ENCODE peak calls at places on chromosomes 13 and 19, in nine cellular contexts. One of them, this sample, is unnamed.

GRCh38 chr19:13089139-13089856 is 13.4 kb downstream of the LYL1 start:
- DNase-seq in fibroblast of lung: no peak
- DNase-seq in lower leg skin: no peak
- DNase-seq in lung: no peak
- DNase-seq in GM12865: peak
- DNase-seq in AG04450: no peak
- DNase-seq in foreskin fibroblast: no peak
- DNase-seq in tibial nerve: no peak
- DNase-seq in WTC11: peak
- DNase-seq in this sample: no peak

GRCh38 chr13:101751488-101751887 is 299.0 kb downstream of the ITGBL1 start:
- DNase-seq in fibroblast of lung: peak
- DNase-seq in AG04450: peak
- DNase-seq in lower leg skin: no peak
- DNase-seq in GM12865: peak
- DNase-seq in lung: no peak
- DNase-seq in tibial nerve: no peak
- DNase-seq in WTC11: no peak
- DNase-seq in foreskin fibroblast: peak
- DNase-seq in this sample: no peak

GRCh38 chr13:78586706-78587105 is 16.6 kb downstream of the POU4F1 start:
- DNase-seq in foreskin fibroblast: no peak
- DNase-seq in GM12865: no peak
- DNase-seq in AG04450: no peak
- DNase-seq in lung: no peak
- DNase-seq in lower leg skin: no peak
- DNase-seq in WTC11: peak
- DNase-seq in fibroblast of lung: no peak
- DNase-seq in tibial nerve: no peak
- DNase-seq in this sample: peak

GRCh38 chr13:74129500-74130144 is 4.6 kb downstream of the KLF12 start:
- DNase-seq in fibroblast of lung: peak
- DNase-seq in foreskin fibroblast: no peak
- DNase-seq in GM12865: peak
- DNase-seq in tibial nerve: no peak
- DNase-seq in AG04450: no peak
- DNase-seq in lung: no peak
- DNase-seq in WTC11: no peak
- DNase-seq in lower leg skin: no peak
- DNase-seq in this sample: no peak

GRCh38 chr13:49517461-49517860 is 21.7 kb downstream of the PHF11 start:
- DNase-seq in AG04450: no peak
- DNase-seq in tibial nerve: no peak
- DNase-seq in lower leg skin: no peak
- DNase-seq in fibroblast of lung: no peak
- DNase-seq in WTC11: peak
- DNase-seq in lung: no peak
- DNase-seq in foreskin fibroblast: no peak
- DNase-seq in GM12865: peak
- DNase-seq in this sample: peak

GRCh38 chr19:12800873-12801465 is 631 bp downstream of the PRDX2 start:
- DNase-seq in AG04450: no peak
- DNase-seq in foreskin fibroblast: no peak
- DNase-seq in tibial nerve: no peak
- DNase-seq in lower leg skin: no peak
- DNase-seq in fibroblast of lung: no peak
- DNase-seq in GM12865: no peak
- DNase-seq in lung: no peak
- DNase-seq in WTC11: peak
- DNase-seq in this sample: peak

GRCh38 chr19:8611391-8611883 is 922 bp upstream of the ADAMTS10 start:
- DNase-seq in GM12865: no peak
- DNase-seq in tibial nerve: no peak
- DNase-seq in lower leg skin: peak
- DNase-seq in AG04450: no peak
- DNase-seq in lung: no peak
- DNase-seq in fibroblast of lung: peak
- DNase-seq in foreskin fibroblast: no peak
- DNase-seq in WTC11: no peak
- DNase-seq in this sample: no peak

GRCh38 chr19:13839938-13840750 is 36.8 kb upstream of the NANOS3 start:
- DNase-seq in AG04450: no peak
- DNase-seq in foreskin fibroblast: peak
- DNase-seq in lower leg skin: no peak
- DNase-seq in fibroblast of lung: peak
- DNase-seq in WTC11: no peak
- DNase-seq in GM12865: no peak
- DNase-seq in lung: peak
- DNase-seq in tibial nerve: peak
- DNase-seq in this sample: no peak

DNA sequence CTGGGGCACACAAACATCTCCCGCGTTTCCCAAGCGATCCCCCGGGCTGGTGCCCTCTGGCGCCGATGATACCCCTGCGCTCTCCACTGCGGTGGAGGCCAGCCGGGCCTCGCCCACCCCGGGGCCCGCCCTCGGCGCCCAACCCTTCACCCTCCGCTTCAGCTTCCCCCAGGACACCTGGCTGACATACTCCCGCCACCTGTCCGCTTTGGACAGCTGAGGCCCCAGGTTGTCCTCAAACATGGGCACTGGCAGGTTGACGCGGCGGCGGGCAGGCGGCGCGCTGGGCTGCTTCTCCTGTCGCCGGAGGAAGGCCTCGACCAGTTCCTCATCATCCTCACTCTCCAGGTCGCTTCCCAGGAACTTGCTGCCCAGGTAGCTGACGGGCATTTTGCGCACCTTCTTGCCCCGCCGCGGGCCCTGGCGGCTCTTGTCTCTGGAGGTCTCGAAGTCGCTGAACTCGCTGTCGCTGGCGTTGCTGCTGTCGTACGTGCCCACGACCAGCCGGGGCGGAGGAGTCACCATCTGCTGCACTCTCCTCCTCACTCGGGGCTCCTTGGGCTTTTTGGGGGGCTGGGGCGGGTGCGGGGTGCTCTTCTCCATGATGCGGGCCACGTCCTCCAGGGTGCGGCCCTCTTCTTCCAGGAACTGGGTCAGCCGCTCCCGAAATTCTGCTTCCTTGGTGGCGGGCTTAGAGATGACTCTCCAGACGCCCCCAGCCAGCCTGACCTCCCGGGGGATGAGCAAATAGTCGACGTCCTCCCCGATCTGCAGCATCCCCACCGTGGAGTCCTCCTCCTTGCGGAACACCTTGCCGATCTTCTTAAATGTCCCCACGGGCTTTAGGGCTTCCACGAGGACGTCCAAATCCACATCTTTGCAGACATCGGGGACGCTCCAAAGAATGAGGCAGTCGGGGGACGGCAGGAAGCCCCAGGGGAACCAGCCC is 1.1 kb downstream of the CCDC8 start:
- DNase-seq in GM12865: no peak
- DNase-seq in lower leg skin: no peak
- DNase-seq in fibroblast of lung: no peak
- DNase-seq in WTC11: no peak
- DNase-seq in foreskin fibroblast: no peak
- DNase-seq in tibial nerve: no peak
- DNase-seq in lung: no peak
- DNase-seq in AG04450: no peak
- DNase-seq in this sample: no peak
- TF ChIP-seq CTCF in GM12865: no peak
- TF ChIP-seq CTCF in lower leg skin: no peak
- TF ChIP-seq CTCF in fibroblast of lung: no peak
- TF ChIP-seq CTCF in WTC11: no peak
- TF ChIP-seq CTCF in foreskin fibroblast: no peak
- TF ChIP-seq CTCF in tibial nerve: no peak
- TF ChIP-seq CTCF in lung: no peak
- TF ChIP-seq CTCF in AG04450: no peak
- TF ChIP-seq CTCF in this sample: no peak

DNA sequence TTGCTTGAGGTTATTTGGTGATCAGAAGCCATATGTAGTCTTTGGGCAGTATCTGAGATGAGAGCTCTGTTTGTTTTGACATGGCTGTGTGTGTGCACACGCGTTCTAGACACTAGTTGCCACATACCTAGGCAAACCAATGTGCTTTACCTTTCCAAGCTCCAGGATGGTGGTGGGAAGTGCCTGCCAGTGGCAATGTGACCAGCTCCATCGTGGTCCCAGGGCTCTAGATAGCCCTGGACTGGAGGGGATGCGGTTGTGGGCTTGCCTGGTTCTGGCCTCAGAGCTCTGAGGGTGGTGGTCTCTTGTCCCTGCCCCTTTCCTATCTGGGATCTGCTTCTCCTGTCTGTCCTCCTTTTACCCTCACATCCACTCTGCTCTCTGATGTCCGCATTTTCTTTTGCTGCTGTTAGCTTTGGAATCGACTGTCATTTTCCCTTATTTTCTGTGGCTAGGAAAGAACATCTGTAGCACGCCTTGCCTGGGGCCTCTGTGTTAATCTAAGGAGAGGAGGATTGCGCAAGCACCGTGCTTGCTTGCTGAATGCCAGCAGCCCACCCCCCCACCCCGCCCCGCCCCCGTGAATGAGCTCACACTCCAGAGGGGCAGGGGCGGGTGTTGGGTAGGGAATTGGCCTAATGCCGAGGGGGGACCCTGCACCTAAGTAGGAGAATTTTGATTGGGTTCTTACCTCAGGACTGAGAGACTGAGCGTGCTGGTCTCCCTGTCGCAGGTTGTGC is 89.5 kb downstream of the ARHGEF7 start:
- DNase-seq in WTC11: peak
- DNase-seq in foreskin fibroblast: peak
- DNase-seq in tibial nerve: peak
- DNase-seq in lower leg skin: peak
- DNase-seq in lung: peak
- DNase-seq in AG04450: peak
- DNase-seq in GM12865: no peak
- DNase-seq in fibroblast of lung: peak
- DNase-seq in this sample: no peak
- TF ChIP-seq CTCF in WTC11: no peak
- TF ChIP-seq CTCF in foreskin fibroblast: no peak
- TF ChIP-seq CTCF in tibial nerve: no peak
- TF ChIP-seq CTCF in lower leg skin: no peak
- TF ChIP-seq CTCF in lung: no peak
- TF ChIP-seq CTCF in AG04450: no peak
- TF ChIP-seq CTCF in GM12865: no peak
- TF ChIP-seq CTCF in fibroblast of lung: no peak
- TF ChIP-seq CTCF in this sample: no peak

GRCh38 chr13:31050486-31051400 is 111.0 kb downstream of the HSPH1 start:
- DNase-seq in lung: no peak
- DNase-seq in lower leg skin: no peak
- DNase-seq in tibial nerve: no peak
- DNase-seq in AG04450: no peak
- DNase-seq in fibroblast of lung: no peak
- DNase-seq in GM12865: no peak
- DNase-seq in WTC11: no peak
- DNase-seq in foreskin fibroblast: no peak
- DNase-seq in this sample: no peak

GRCh38 chr13:31052478-31052877 is 109.2 kb downstream of the HSPH1 start:
- DNase-seq in AG04450: no peak
- DNase-seq in WTC11: no peak
- DNase-seq in GM12865: no peak
- DNase-seq in lower leg skin: no peak
- DNase-seq in fibroblast of lung: no peak
- DNase-seq in tibial nerve: no peak
- DNase-seq in lung: no peak
- DNase-seq in foreskin fibroblast: no peak
- DNase-seq in this sample: no peak

GRCh38 chr13:31053098-31053497 is 108.6 kb downstream of the HSPH1 start:
- DNase-seq in fibroblast of lung: peak
- DNase-seq in WTC11: no peak
- DNase-seq in lung: no peak
- DNase-seq in lower leg skin: no peak
- DNase-seq in AG04450: no peak
- DNase-seq in tibial nerve: no peak
- DNase-seq in GM12865: no peak
- DNase-seq in foreskin fibroblast: no peak
- DNase-seq in this sample: no peak

GRCh38 chr13:31053896-31054295 is 107.8 kb downstream of the HSPH1 start:
- DNase-seq in WTC11: no peak
- DNase-seq in GM12865: no peak
- DNase-seq in AG04450: no peak
- DNase-seq in lung: no peak
- DNase-seq in lower leg skin: no peak
- DNase-seq in tibial nerve: no peak
- DNase-seq in foreskin fibroblast: no peak
- DNase-seq in fibroblast of lung: no peak
- DNase-seq in this sample: no peak

DNA sequence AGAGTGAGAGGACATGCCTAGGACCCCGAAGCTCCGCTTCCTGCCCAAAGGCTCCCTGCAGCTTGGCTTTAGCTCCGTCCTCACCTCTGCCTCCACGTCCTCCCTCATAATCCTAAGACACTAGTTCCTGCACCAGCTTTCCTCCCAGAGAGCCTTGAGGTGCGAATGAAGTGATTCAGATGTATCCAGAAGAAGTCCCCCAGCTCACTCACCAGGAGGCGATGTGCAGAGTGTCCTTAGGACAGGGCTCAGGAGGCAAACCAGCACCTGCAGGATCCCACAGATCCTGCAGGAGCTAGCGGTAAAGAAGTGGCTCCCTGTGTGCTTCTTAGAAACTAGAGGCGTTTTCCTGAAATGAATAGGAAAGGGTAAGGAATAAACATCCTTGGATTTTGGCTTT is 109.7 kb downstream of the HSPH1 start:
- DNase-seq in AG04450: no peak
- DNase-seq in tibial nerve: no peak
- DNase-seq in fibroblast of lung: no peak
- DNase-seq in WTC11: peak
- DNase-seq in lung: no peak
- DNase-seq in lower leg skin: no peak
- DNase-seq in foreskin fibroblast: no peak
- DNase-seq in GM12865: no peak
- DNase-seq in this sample: peak
- TF ChIP-seq CTCF in AG04450: peak
- TF ChIP-seq CTCF in tibial nerve: no peak
- TF ChIP-seq CTCF in fibroblast of lung: peak
- TF ChIP-seq CTCF in WTC11: no peak
- TF ChIP-seq CTCF in lung: no peak
- TF ChIP-seq CTCF in lower leg skin: no peak
- TF ChIP-seq CTCF in foreskin fibroblast: no peak
- TF ChIP-seq CTCF in GM12865: no peak
- TF ChIP-seq CTCF in this sample: no peak

GRCh38 chr19:3656073-3656746 is 29.6 kb upstream of the CACTIN start:
- DNase-seq in lower leg skin: no peak
- DNase-seq in tibial nerve: no peak
- DNase-seq in AG04450: no peak
- DNase-seq in WTC11: no peak
- DNase-seq in lung: no peak
- DNase-seq in fibroblast of lung: peak
- DNase-seq in foreskin fibroblast: peak
- DNase-seq in GM12865: no peak
- DNase-seq in this sample: no peak

GRCh38 chr19:3652422-3652821 is 25.8 kb upstream of the CACTIN start:
- DNase-seq in GM12865: no peak
- DNase-seq in lower leg skin: no peak
- DNase-seq in fibroblast of lung: no peak
- DNase-seq in lung: no peak
- DNase-seq in AG04450: no peak
- DNase-seq in WTC11: no peak
- DNase-seq in tibial nerve: no peak
- DNase-seq in foreskin fibroblast: no peak
- DNase-seq in this sample: no peak

GRCh38 chr19:3655402-3656072 is 28.9 kb upstream of the CACTIN start:
- DNase-seq in AG04450: peak
- DNase-seq in foreskin fibroblast: peak
- DNase-seq in WTC11: no peak
- DNase-seq in tibial nerve: no peak
- DNase-seq in lower leg skin: no peak
- DNase-seq in GM12865: no peak
- DNase-seq in lung: no peak
- DNase-seq in fibroblast of lung: peak
- DNase-seq in this sample: no peak

GRCh38 chr19:3653081-3653795 is 26.6 kb upstream of the CACTIN start:
- DNase-seq in GM12865: no peak
- DNase-seq in lower leg skin: no peak
- DNase-seq in fibroblast of lung: no peak
- DNase-seq in tibial nerve: no peak
- DNase-seq in lung: no peak
- DNase-seq in WTC11: no peak
- DNase-seq in foreskin fibroblast: no peak
- DNase-seq in AG04450: no peak
- DNase-seq in this sample: no peak

DNA sequence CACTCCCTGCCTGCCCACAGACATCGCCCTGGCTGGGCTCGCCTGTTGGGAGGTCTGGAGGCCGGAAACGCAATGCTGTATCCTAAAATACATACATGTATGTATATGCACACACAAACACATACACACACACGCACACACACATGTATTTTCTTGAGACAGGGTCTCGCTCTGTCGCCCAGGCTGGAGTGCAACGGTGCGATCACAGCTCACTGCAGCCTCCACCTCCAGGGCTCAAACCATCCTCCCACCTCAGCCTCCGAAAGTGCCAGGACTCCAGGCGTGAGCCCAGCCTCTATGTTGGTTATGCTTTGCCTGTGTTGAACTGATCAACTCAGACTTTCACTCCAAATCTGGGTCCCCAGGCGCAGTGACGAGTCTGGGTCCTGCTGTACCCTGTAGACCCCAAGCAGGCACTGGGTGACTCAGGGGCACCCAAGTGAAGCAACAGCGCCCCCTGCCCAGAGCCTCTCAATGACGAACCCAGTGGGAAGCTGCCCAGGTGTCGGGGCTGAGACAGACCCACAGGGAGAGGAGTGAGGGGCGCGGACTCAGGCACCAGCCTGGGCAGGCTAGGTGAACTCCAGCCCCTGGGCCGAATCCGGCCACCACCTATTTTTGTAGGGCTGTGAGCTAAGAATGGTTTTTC is 27.4 kb upstream of the CACTIN start:
- DNase-seq in GM12865: no peak
- DNase-seq in fibroblast of lung: no peak
- DNase-seq in tibial nerve: no peak
- DNase-seq in lower leg skin: no peak
- DNase-seq in WTC11: peak
- DNase-seq in lung: no peak
- DNase-seq in AG04450: no peak
- DNase-seq in foreskin fibroblast: no peak
- DNase-seq in this sample: peak
- TF ChIP-seq CTCF in GM12865: no peak
- TF ChIP-seq CTCF in fibroblast of lung: no peak
- TF ChIP-seq CTCF in tibial nerve: no peak
- TF ChIP-seq CTCF in lower leg skin: no peak
- TF ChIP-seq CTCF in WTC11: no peak
- TF ChIP-seq CTCF in lung: no peak
- TF ChIP-seq CTCF in AG04450: no peak
- TF ChIP-seq CTCF in foreskin fibroblast: no peak
- TF ChIP-seq CTCF in this sample: peak